ENCODE peak calls at places on chromosome X, in four cellular contexts. J is tibial artery, G is esophagus squamous epithelium, L is GM23338. S is an unnamed sample.
A peak's percentile ranks its signal among the peaks of the same experiment; 100 is the strongest.

GRCh38 chrX:38664285-38664684 is 102.9 kb downstream of the TSPAN7 start:
- DNase-seq in J (no peak), G (no peak), L (peak; percentile 49), S (peak; percentile 17)

GRCh38 chrX:69150294-69150960 is 14.8 kb downstream of the PJA1 start:
- DNase-seq in J (no peak), G (no peak), L (peak; percentile 28), S (no peak)

GRCh38 chrX:101397779-101398178 is 7.0 kb downstream of the RPL36A start:
- DNase-seq in J (no peak), G (no peak), L (peak; percentile 21), S (no peak)

GRCh38 chrX:106404512-106404911 is 207.3 kb upstream of the RADX start:
- DNase-seq in J (no peak), G (no peak), L (peak; percentile 19), S (no peak)

GRCh38 chrX:81779701-81780100 is 577.8 kb downstream of the SH3BGRL start:
- DNase-seq in J (no peak), G (no peak), L (no peak), S (no peak)

GRCh38 chrX:109619816-109620215 is 5.2 kb downstream of the KCNE5 start:
- DNase-seq in J (no peak), G (no peak), L (no peak), S (no peak)

GRCh38 chrX:118718737-118719136 is 8.7 kb upstream of the IL13RA1 start:
- DNase-seq in J (no peak), G (no peak), L (no peak), S (no peak)

GRCh38 chrX:25599061-25599460 is 539.1 kb upstream of the MAGEB18 start:
- DNase-seq in J (no peak), G (no peak), L (no peak), S (no peak)

GRCh38 chrX:113833656-113834055 is 750.2 kb upstream of the HTR2C start:
- DNase-seq in J (no peak), G (no peak), L (no peak), S (no peak)

GRCh38 chrX:151513472-151513871 is 50.0 kb upstream of the PASD1 start:
- DNase-seq in J (no peak), G (no peak), L (no peak), S (no peak)

GRCh38 chrX:115494133-115494532 is 66.8 kb upstream of the PLS3 start:
- DNase-seq in J (no peak), G (no peak), L (no peak), S (no peak)

DNA sequence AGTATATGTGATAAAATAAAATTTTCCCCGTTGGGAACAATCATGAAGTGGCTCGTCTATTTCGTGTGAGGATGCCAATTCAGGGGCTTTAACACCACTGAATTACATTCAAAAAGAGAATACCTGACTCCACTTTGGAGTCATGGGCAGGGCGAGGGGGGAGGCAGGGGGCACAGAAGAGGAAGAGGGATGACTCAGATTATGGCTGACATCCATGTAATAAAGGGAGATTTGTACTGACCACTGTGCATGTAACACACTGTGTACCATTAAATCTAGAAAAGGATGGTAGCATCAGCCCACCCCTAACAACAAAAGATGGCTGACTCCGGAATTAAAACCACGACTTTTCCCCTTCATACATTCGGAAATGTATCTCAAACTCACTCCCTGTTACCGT is 1.3 kb downstream of the SLC9A7 start:
- DNase-seq in J (no peak), G (no peak), L (no peak), S (no peak)
- H3K27ac ChIP-seq in J (no peak overlapping the region), G (no peak overlapping the region), L (no peak overlapping the region), S (no peak overlapping the region)

GRCh38 chrX:74238771-74239170 is 65.2 kb upstream of the ZCCHC13 start:
- DNase-seq in J (no peak), G (no peak), L (no peak), S (no peak)
- H3K27me3 ChIP-seq in J (no peaks in the 10 kb centered on the region), G (no peaks in the 10 kb centered on the region), L (no peaks in the 10 kb centered on the region), S (no peaks in the 10 kb centered on the region)

GRCh38 chrX:138082881-138083280 is 517.0 kb downstream of the ZIC3 start:
- DNase-seq in J (no peak), G (no peak), L (no peak), S (no peak)
- TF ChIP-seq CTCF in J (no peak), G (no peak), L (no peak), S (no peak)

GRCh38 chrX:24147165-24147564 is 2.4 kb upstream of the ZFX start:
- DNase-seq in J (no peak), G (no peak), L (no peak), S (no peak)
- H3K27ac ChIP-seq in J (peak overlapping the region; percentile 97), G (no peak overlapping the region), L (no peak overlapping the region), S (peak overlapping the region; percentile 95)

GRCh38 chrX:129262912-129263311 is 260.4 kb downstream of the SMARCA1 start:
- DNase-seq in J (no peak), G (no peak), L (no peak), S (no peak)
- H3K27me3 ChIP-seq in J (no peaks in the 10 kb centered on the region), G (no peaks in the 10 kb centered on the region), L (no peaks in the 10 kb centered on the region), S (no peaks in the 10 kb centered on the region)

DNA sequence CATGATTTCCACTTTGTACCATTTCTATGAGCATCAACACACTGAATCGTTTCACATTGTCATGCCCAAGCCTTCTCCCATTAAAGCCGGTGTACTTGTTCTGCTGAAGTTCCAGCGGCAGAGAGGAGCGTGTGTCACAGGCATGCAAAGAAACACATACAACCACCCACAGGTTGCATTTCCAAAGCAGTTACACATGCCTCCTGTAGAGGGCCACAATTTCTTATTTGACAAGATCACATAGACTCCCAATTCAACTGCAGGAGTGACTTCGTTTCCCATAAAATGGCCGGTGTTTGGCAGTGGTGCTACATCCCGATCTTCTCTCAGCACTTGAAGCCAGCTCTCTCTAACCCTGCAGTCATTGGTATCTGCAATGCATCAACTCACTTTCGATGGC is 992.6 kb downstream of the NLGN4X start:
- DNase-seq in J (no peak), G (no peak), L (peak; percentile 39), S (no peak)
- TF ChIP-seq CTCF in J (peak; percentile 7), G (no peak), L (peak; percentile 41), S (no peak)

S was measured in testis.